ENCODE peak calls at places on chromosomes 1 and 21, in five cellular contexts. T is pancreas, S is right cardiac atrium, B is astrocyte, O is aorta. U is an unnamed sample.
A peak's percentile ranks its signal among the peaks of the same experiment; 100 is the strongest.

GRCh38 chr1:157189986-157190982 is 52.1 kb upstream of the ETV3 start:
- DNase-seq in T (no peak), O (no peak), S (no peak), B (no peak), U (no peak)

GRCh38 chr1:54324750-54325704 is 81.2 kb downstream of the SSBP3 start:
- DNase-seq in T (no peak), B (no peak), S (peak; percentile 33), O (no peak), U (no peak)

GRCh38 chr1:62209931-62210595 is 15.4 kb downstream of the L1TD1 start:
- DNase-seq in T (no peak), S (no peak), O (no peak), B (no peak), U (no peak)

GRCh38 chr1:228735871-228736586 is 750 bp downstream of the RHOU start:
- DNase-seq in S (peak; percentile 58), O (peak; percentile 84), T (peak; percentile 63), B (no peak), U (peak; percentile 27)

GRCh38 chr1:202642212-202642611 is 68.0 kb downstream of the SYT2 start:
- DNase-seq in S (no peak), O (no peak), T (no peak), B (no peak), U (no peak)

GRCh38 chr1:170807432-170807831 is 127.9 kb upstream of the MROH9 start:
- DNase-seq in O (no peak), S (no peak), B (peak; percentile 83), T (no peak), U (no peak)

GRCh38 chr1:155910621-155911121 is 478 bp downstream of the RIT1 start:
- DNase-seq in T (peak; percentile 25), S (no peak), B (peak; percentile 37), O (no peak), U (peak; percentile 25)

GRCh38 chr1:4730078-4730477 is 75.7 kb downstream of the AJAP1 start:
- DNase-seq in S (no peak), T (no peak), B (no peak), O (no peak), U (no peak)

GRCh38 chr1:228837817-228838716 is 102.8 kb downstream of the RHOU start:
- DNase-seq in T (peak; percentile 78), S (peak; percentile 69), B (peak; percentile 94), O (no peak), U (peak; percentile 40)

GRCh38 chr1:201480231-201481003 is 11.4 kb upstream of the PHLDA3 start:
- DNase-seq in B (no peak), T (peak; percentile 88), S (peak; percentile 88), O (peak; percentile 95), U (peak; percentile 81)

GRCh38 chr21:42737969-42738590 is 84.7 kb downstream of the PDE9A start:
- DNase-seq in S (peak; percentile 45), O (no peak), B (no peak), T (no peak), U (peak; percentile 67)

GRCh38 chr21:42350899-42351543 is at the start of gene TFF2:
- DNase-seq in S (no peak), O (no peak), B (no peak), T (no peak), U (no peak)

GRCh38 chr1:201384406-201384782 is 6.9 kb upstream of the TNNT2 start:
- DNase-seq in B (no peak), O (no peak), S (no peak), T (no peak), U (no peak)

GRCh38 chr21:29017639-29018237 is 1.4 kb downstream of the RWDD2B start:
- DNase-seq in O (no peak), T (no peak), B (no peak), S (no peak), U (no peak)

GRCh38 chr1:46764406-46764805 is 34.4 kb upstream of the CYP4B1 start:
- DNase-seq in T (no peak), S (no peak), O (no peak), B (no peak), U (no peak)

GRCh38 chr1:147902183-147902845 is at the start of gene GJA8:
- DNase-seq in O (no peak), B (no peak), T (no peak), S (no peak), U (no peak)

GRCh38 chr1:110060034-110060661 is 10.3 kb downstream of the ALX3 start:
- DNase-seq in O (peak; percentile 80), B (no peak), S (no peak), T (peak; percentile 41), U (peak; percentile 53)

GRCh38 chr1:201299968-201300367 is 16.7 kb downstream of the PKP1 start:
- DNase-seq in T (peak; percentile 55), O (no peak), S (no peak), B (peak; percentile 32), U (peak; percentile 51)

GRCh38 chr21:44926364-44927101 is 5.8 kb upstream of the ITGB2 start:
- DNase-seq in O (peak; percentile 75), S (no peak), T (no peak), B (peak; percentile 37), U (no peak)

DNA sequence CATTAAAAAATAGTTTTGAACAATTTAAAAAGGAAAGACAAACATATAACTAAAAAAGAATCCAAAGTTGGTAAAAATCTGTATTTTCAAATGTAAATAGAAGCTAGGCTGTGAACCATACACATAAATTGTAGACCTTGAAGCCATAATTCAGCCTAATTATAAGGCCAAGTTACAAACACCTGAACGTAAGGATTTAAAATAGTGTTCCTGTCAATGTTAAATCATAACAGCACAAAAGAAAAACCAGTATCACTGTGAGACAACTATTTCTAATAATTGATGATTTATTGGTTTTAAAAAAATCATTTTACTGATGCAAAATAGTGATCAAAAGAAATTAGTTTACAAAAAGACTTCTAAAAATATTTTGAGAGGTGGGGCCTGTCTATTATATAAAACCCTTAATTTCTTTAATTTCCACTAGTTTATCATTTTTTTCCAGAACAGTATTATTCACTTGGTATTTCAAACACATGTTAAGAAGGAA is 4.4 kb downstream of the IRF2BP2 start:
- DNase-seq in O (no peak), T (no peak), S (no peak), B (no peak), U (no peak)
- H3K4me1 ChIP-seq in O (no peaks in the 10 kb centered on the region), T (peaks cover 28% of the 10 kb centered on the region), S (no peaks in the 10 kb centered on the region), B (peaks cover 32% of the 10 kb centered on the region), U (peaks cover 30% of the 10 kb centered on the region)

DNA sequence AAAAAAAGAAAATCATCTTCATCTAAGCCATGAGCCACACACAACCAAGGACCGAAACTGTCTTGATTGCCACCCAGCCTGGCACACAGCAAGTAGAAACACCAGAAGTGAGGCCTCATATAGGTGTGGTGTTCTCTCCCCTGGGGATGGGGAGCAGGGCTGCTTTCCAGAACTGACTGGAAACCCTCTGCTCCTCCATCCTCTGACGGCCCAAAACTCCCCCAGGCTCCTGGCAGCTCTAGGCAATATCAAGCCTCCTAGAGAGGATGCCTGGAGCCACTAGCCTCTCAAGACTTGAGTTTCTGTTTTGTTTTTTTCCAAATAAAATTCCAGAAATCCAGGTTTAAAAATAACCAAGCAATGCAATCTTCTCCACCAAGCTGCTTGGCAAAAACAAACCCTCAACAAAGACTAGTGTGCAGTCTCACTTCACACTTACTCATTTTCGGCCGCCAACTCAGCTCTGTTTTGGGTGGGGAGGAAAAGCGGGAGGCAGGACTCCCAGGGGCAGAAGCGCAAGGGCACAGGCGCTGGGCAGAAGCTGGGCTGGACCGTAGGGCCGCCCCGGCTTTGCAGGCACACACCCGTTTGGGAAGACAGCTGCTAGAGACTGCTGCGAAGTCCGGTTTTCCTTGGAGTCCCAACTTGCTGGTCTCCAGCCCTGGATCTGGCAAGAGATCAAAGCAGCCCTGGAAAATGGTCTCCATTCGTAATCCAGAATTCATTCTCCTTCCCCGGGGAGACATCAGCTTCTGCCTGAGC is 78.2 kb upstream of the CAPZB start:
- DNase-seq in S (peak; percentile 68), T (peak; percentile 13), B (peak; percentile 35), O (peak; percentile 83), U (peak; percentile 85)
- H3K4me3 ChIP-seq in S (no peak overlapping the region), T (no peak overlapping the region), B (peak overlapping the region; percentile 13), O (no peak overlapping the region), U (no peak overlapping the region)

DNA sequence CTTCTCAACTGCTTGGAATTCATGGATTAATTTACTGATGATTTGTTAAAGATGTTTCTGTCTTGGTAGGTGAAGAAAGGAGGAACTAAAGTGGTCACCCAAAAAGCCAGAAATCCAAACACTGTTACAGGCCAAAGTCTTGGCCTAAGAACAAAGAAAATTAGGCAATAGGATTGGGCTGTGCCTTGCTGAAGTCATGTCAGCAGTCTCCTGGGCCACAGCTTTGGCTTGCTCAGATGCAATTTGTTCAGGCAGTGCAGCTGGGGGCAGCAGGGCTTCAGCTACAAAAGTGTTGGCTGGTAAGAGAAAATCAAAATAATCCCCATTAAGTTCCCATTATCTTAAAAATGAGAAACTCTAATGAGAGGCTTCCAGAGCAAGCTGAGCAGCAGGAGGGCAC is 14.0 kb upstream of the RAP1A start:
- DNase-seq in S (peak; percentile 72), B (peak; percentile 47), O (peak; percentile 74), T (no peak), U (no peak)
- H3K4me1 ChIP-seq in S (peaks cover 1% of the 10 kb centered on the region), B (peaks cover 14% of the 10 kb centered on the region), O (peaks cover 2% of the 10 kb centered on the region), T (no peaks in the 10 kb centered on the region), U (peaks cover 9% of the 10 kb centered on the region)

GRCh38 chr1:207006914-207007313 is 25.6 kb downstream of the C1orf116 start:
- DNase-seq in O (no peak), B (no peak), S (no peak), T (no peak), U (no peak)
- H3K4me3 ChIP-seq in O (no peak overlapping the region), B (no peak overlapping the region), S (no peak overlapping the region), T (no peak overlapping the region), U (no peak overlapping the region)

DNA sequence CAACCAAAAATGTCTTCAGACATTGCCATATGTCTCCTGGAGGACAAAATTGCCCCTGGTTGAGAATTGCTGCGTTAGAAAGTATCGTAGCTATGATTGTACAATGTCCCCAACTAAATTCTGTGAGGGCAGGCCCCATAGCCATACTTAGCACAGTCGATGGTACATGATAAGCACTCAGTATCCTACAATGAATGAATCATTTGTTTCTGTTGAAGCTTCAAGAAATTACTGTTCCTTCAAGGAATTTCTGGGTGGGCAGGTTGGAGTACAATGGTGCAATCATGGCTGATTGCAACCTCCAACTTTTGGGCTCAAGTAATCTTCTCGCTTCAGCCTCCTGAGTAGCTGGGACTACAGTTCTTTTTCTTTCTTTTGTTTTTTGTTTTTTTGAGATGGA is 4.7 kb downstream of the CAP1 start:
- DNase-seq in O (no peak), S (no peak), B (peak; percentile 31), T (no peak), U (no peak)
- H3K4me1 ChIP-seq in O (peaks cover 20% of the 10 kb centered on the region), S (peaks cover 17% of the 10 kb centered on the region), B (peaks cover 38% of the 10 kb centered on the region), T (peaks cover 10% of the 10 kb centered on the region), U (peaks cover 63% of the 10 kb centered on the region)

DNA sequence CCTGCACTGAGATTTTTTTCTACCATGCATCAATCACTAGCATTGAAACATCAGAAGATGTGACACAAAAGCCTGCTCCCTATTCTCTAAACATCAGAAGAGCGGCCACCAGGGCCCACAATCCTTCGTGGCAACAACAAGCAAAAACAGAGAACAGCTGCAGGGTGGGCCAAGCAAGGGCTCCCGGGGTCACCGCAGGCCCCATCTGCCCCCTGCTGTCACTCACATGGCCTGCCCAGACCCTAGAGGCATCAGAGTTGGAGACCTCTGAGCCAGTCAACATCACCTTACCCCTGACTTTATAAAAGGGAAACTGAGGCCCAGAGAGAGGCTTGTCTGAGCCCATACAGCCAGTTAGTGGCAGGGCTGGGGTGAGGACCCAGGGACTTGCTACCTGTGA is 1.8 kb downstream of the LAPTM5 start:
- DNase-seq in B (no peak), S (no peak), O (no peak), T (no peak), U (no peak)
- H3K4me3 ChIP-seq in B (no peak overlapping the region), S (no peak overlapping the region), O (no peak overlapping the region), T (no peak overlapping the region), U (no peak overlapping the region)